ENCODE peak calls at places on chromosomes 13 and 19, in seven cellular contexts. I, M, Y, F, B, D and N are unnamed samples.

GRCh38 chr13:20994441-20994821 is 67.0 kb downstream of the LATS2 start:
- ATAC-seq in I (no peak), D (no peak), B (no peak), F (no peak), Y (no peak), M (no peak), N (no peak)

GRCh38 chr13:28626266-28626665 is 32.7 kb upstream of the POMP start:
- ATAC-seq in I (no peak), D (no peak), M (no peak), Y (no peak), F (no peak), B (no peak), N (no peak)

GRCh38 chr13:75749407-75749806 is 113.3 kb downstream of the LMO7 start:
- ATAC-seq in Y (no peak), I (no peak), M (no peak), F (no peak), B (peak; percentile 66), D (peak; percentile 58), N (no peak)

GRCh38 chr19:38433268-38433733 is at the start of gene RYR1:
- ATAC-seq in D (peak; percentile 98), M (peak; percentile 77), I (peak; percentile 100), Y (peak; percentile 66), F (no peak), B (peak; percentile 78), N (peak; percentile 68)

GRCh38 chr19:11375143-11375948 is 880 bp downstream of the SWSAP1 start:
- ATAC-seq in I (no peak), D (no peak), B (peak; percentile 20), Y (peak; percentile 31), M (no peak), F (no peak), N (peak; percentile 0)

GRCh38 chr13:83905641-83906040 is 23.4 kb upstream of the SLITRK1 start:
- ATAC-seq in D (no peak), Y (no peak), B (no peak), I (no peak), F (no peak), M (no peak), N (no peak)

GRCh38 chr19:45469132-45469834 is 1.5 kb downstream of the FOSB start:
- ATAC-seq in F (peak; percentile 80), M (peak; percentile 58), D (peak; percentile 90), Y (peak; percentile 83), B (peak; percentile 89), I (peak; percentile 80), N (peak; percentile 86)

GRCh38 chr13:52599037-52599852 is 43.0 kb upstream of the HNRNPA1L2 start:
- ATAC-seq in F (no peak), D (peak; percentile 45), I (no peak), Y (no peak), M (no peak), B (peak; percentile 63), N (peak; percentile 30)

GRCh38 chr13:101455863-101456262 is 3.4 kb downstream of the ITGBL1 start:
- ATAC-seq in Y (peak; percentile 81), B (no peak), D (peak; percentile 78), F (no peak), M (peak; percentile 90), I (peak; percentile 49), N (no peak)

GRCh38 chr19:4130635-4131438 is 6.9 kb upstream of the MAP2K2 start:
- ATAC-seq in D (peak; percentile 93), M (peak; percentile 91), Y (peak; percentile 84), F (no peak), B (no peak), I (peak; percentile 78), N (peak; percentile 61)

GRCh38 chr13:42350141-42350540 is 78.2 kb downstream of the AKAP11 start:
- ATAC-seq in D (no peak), I (no peak), B (no peak), M (no peak), F (no peak), Y (no peak), N (no peak)

GRCh38 chr13:111344471-111345191 is 24.2 kb downstream of the TEX29 start:
- ATAC-seq in B (no peak), I (peak; percentile 94), Y (no peak), F (peak; percentile 69), M (peak; percentile 59), D (peak; percentile 92), N (no peak)

GRCh38 chr13:49561064-49561410 is 24.3 kb downstream of the RCBTB1 start:
- ATAC-seq in I (no peak), Y (no peak), F (peak; percentile 79), D (peak; percentile 24), B (peak; percentile 92), M (no peak), N (no peak)

GRCh38 chr19:46481947-46482346 is 10.6 kb upstream of the PNMA8A start:
- ATAC-seq in B (peak; percentile 64), I (no peak), D (no peak), Y (no peak), F (no peak), M (no peak), N (peak; percentile 40)

GRCh38 chr13:106493569-106493968 is 41.9 kb downstream of the EFNB2 start:
- ATAC-seq in B (no peak), D (no peak), F (no peak), M (no peak), I (no peak), Y (no peak), N (peak; percentile 28)

GRCh38 chr13:108213946-108214345 is 1.4 kb downstream of the LIG4 start:
- ATAC-seq in D (no peak), M (no peak), Y (no peak), B (no peak), I (no peak), F (no peak), N (no peak)

GRCh38 chr13:21326155-21327030 is 132.7 kb downstream of the ZDHHC20 start:
- ATAC-seq in Y (no peak), F (peak; percentile 74), B (peak; percentile 81), D (peak; percentile 90), M (no peak), I (no peak), N (peak; percentile 82)

GRCh38 chr13:50238922-50239321 is 223.7 kb downstream of the KCNRG start:
- ATAC-seq in F (no peak), I (no peak), M (no peak), Y (no peak), B (no peak), D (no peak), N (no peak)

GRCh38 chr19:3176715-3177501 is 1.7 kb upstream of the S1PR4 start:
- ATAC-seq in Y (peak; percentile 88), M (peak; percentile 86), F (no peak), D (peak; percentile 80), I (peak; percentile 93), B (peak; percentile 15), N (peak; percentile 13)

GRCh38 chr19:55085923-55086715 is 10.4 kb downstream of the EPS8L1 start:
- ATAC-seq in I (no peak), F (no peak), M (no peak), B (no peak), D (no peak), Y (no peak), N (no peak)

GRCh38 chr13:26752671-26753070 is 7.9 kb downstream of the GPR12 start:
- ATAC-seq in Y (no peak), I (no peak), D (no peak), F (no peak), M (no peak), B (no peak), N (no peak)

GRCh38 chr13:26749905-26750304 is 10.7 kb downstream of the GPR12 start:
- ATAC-seq in I (no peak), Y (no peak), B (no peak), D (no peak), F (no peak), M (no peak), N (no peak)

GRCh38 chr13:26743971-26744370 is 16.6 kb downstream of the GPR12 start:
- ATAC-seq in Y (no peak), I (no peak), F (no peak), B (no peak), D (no peak), M (no peak), N (no peak)

DNA sequence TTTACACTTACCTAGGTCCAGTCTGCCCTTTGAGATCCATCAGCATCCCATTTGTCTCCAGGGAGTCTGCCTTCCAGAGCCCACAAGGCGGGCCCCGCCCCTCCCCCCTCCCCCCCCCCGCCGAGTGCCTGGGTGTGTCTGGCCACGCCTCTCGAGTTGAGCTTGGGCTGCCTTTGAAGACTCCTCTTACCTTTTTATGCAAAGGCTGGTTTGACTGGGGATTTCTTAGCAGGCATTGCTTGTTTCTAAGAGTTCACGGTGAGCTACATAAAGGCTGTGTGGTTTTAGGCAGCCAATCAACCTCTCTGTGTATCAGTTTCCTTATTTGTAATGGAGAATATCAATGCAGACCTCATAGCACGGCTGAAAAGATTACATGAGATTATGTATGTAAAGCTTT is 11.3 kb downstream of the GPR12 start:
- ATAC-seq in Y (no peak), B (no peak), D (no peak), M (no peak), F (no peak), I (no peak), N (no peak)
- H3K4me1 ChIP-seq in Y (no peaks in the 10 kb centered on the region), B (no peaks in the 10 kb centered on the region), D (no peaks in the 10 kb centered on the region), M (no peaks in the 10 kb centered on the region), F (no peaks in the 10 kb centered on the region), I (no peaks in the 10 kb centered on the region), N (no peaks in the 10 kb centered on the region)

GRCh38 chr19:18401580-18402112 is 4.2 kb upstream of the LRRC25 start:
- ATAC-seq in D (peak; percentile 59), M (peak; percentile 91), I (peak; percentile 83), B (peak; percentile 90), Y (peak; percentile 94), F (no peak), N (peak; percentile 76)
- TF ChIP-seq CTCF in D (peak; percentile 45), M (peak; percentile 45), I (no peak), B (peak; percentile 17), Y (peak; percentile 40), F (no peak), N (no peak)

GRCh38 chr19:57276430-57276829 is 3.9 kb upstream of the ZNF460 start:
- ATAC-seq in D (no peak), F (no peak), I (no peak), B (no peak), M (no peak), Y (no peak), N (no peak)
- H3K4me1 ChIP-seq in D (no peaks in the 10 kb centered on the region), F (no peaks in the 10 kb centered on the region), I (peaks cover 2% of the 10 kb centered on the region), B (peaks cover 19% of the 10 kb centered on the region), M (no peaks in the 10 kb centered on the region), Y (peaks cover 7% of the 10 kb centered on the region), N (peaks cover 16% of the 10 kb centered on the region)

GRCh38 chr13:55199132-55199531 is 1941.6 kb upstream of the PRR20A start:
- ATAC-seq in I (no peak), B (no peak), Y (no peak), F (no peak), D (no peak), M (no peak), N (no peak)
- TF ChIP-seq CTCF in I (no peak), B (no peak), Y (peak; percentile 18), F (no peak), D (no peak), M (no peak), N (no peak)

GRCh38 chr13:33435207-33435606 is 149.7 kb upstream of the STARD13 start:
- ATAC-seq in I (no peak), M (no peak), D (no peak), F (no peak), Y (no peak), B (no peak), N (no peak)

GRCh38 chr13:33433316-33433715 is 147.8 kb upstream of the STARD13 start:
- ATAC-seq in B (no peak), M (no peak), Y (no peak), I (no peak), F (no peak), D (no peak), N (no peak)

DNA sequence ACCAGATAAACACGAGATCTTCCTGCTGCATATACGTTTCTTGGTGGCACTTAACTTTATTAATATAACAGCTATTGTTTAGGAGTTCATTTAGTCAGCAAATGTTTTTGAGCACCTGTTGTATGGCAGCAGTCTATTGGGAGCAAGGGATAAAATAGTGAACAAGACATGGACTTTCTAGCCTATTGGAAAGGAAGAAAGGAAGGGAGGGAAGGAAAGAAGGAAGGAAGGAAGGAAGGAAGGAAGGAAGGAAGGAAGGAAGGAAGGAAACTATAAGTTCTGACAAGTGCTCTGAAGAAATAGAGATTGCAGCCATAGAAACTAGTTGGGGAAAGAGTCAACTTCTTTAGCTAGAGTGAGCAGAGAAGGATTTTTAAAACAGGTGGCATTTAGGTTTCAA is 149.1 kb upstream of the STARD13 start:
- ATAC-seq in M (no peak), B (no peak), Y (no peak), I (no peak), F (no peak), D (no peak), N (no peak)
- H3K4me1 ChIP-seq in M (no peaks in the 10 kb centered on the region), B (no peaks in the 10 kb centered on the region), Y (no peaks in the 10 kb centered on the region), I (no peaks in the 10 kb centered on the region), F (no peaks in the 10 kb centered on the region), D (no peaks in the 10 kb centered on the region), N (no peaks in the 10 kb centered on the region)